ENCODE peak calls at places on chromosomes 3 and 15, in ten cellular contexts. One of them, this sample, is unnamed. For H3K36me3, the result is how much of the 10 kb centered on the place peaks cover.

GRCh38 chr3:195806211-195806915 is 5.4 kb downstream of the MUC4 start:
- DNase-seq in left ventricle myocardium inferior: no peak
- DNase-seq in testis: no peak
- DNase-seq in heart right ventricle: no peak
- DNase-seq in NT2/D1: peak
- DNase-seq in CD4-positive, CD25-positive, alpha-beta regulatory T cell: no peak
- DNase-seq in H1: peak
- DNase-seq in GM23338: peak
- DNase-seq in small intestine: no peak
- DNase-seq in bronchial epithelial cell: no peak
- DNase-seq in this sample: no peak

GRCh38 chr15:89963301-89964288 is 37.5 kb upstream of the ZNF710 start:
- DNase-seq in left ventricle myocardium inferior: peak
- DNase-seq in GM23338: no peak
- DNase-seq in H1: no peak
- DNase-seq in testis: no peak
- DNase-seq in NT2/D1: no peak
- DNase-seq in bronchial epithelial cell: no peak
- DNase-seq in heart right ventricle: no peak
- DNase-seq in small intestine: no peak
- DNase-seq in CD4-positive, CD25-positive, alpha-beta regulatory T cell: no peak
- DNase-seq in this sample: no peak

GRCh38 chr3:187740446-187741399 is 4.5 kb downstream of the BCL6 start:
- DNase-seq in small intestine: peak
- DNase-seq in heart right ventricle: peak
- DNase-seq in GM23338: peak
- DNase-seq in NT2/D1: no peak
- DNase-seq in testis: peak
- DNase-seq in bronchial epithelial cell: peak
- DNase-seq in H1: no peak
- DNase-seq in CD4-positive, CD25-positive, alpha-beta regulatory T cell: peak
- DNase-seq in left ventricle myocardium inferior: peak
- DNase-seq in this sample: peak

GRCh38 chr15:55319537-55320325 is 709 bp downstream of the PIGB start:
- DNase-seq in small intestine: peak
- DNase-seq in CD4-positive, CD25-positive, alpha-beta regulatory T cell: no peak
- DNase-seq in H1: no peak
- DNase-seq in testis: peak
- DNase-seq in bronchial epithelial cell: peak
- DNase-seq in NT2/D1: no peak
- DNase-seq in heart right ventricle: no peak
- DNase-seq in GM23338: no peak
- DNase-seq in left ventricle myocardium inferior: no peak
- DNase-seq in this sample: no peak

GRCh38 chr15:80605591-80606150 is 89.4 kb upstream of the ABHD17C start:
- DNase-seq in bronchial epithelial cell: no peak
- DNase-seq in testis: no peak
- DNase-seq in left ventricle myocardium inferior: no peak
- DNase-seq in NT2/D1: no peak
- DNase-seq in CD4-positive, CD25-positive, alpha-beta regulatory T cell: no peak
- DNase-seq in H1: no peak
- DNase-seq in heart right ventricle: no peak
- DNase-seq in small intestine: no peak
- DNase-seq in GM23338: no peak
- DNase-seq in this sample: no peak

GRCh38 chr3:93843981-93844380 is 129.7 kb downstream of the PROS1 start:
- DNase-seq in CD4-positive, CD25-positive, alpha-beta regulatory T cell: no peak
- DNase-seq in GM23338: peak
- DNase-seq in H1: no peak
- DNase-seq in heart right ventricle: no peak
- DNase-seq in testis: peak
- DNase-seq in bronchial epithelial cell: peak
- DNase-seq in small intestine: no peak
- DNase-seq in left ventricle myocardium inferior: no peak
- DNase-seq in NT2/D1: peak
- DNase-seq in this sample: no peak

GRCh38 chr3:9916346-9916733 is 558 bp upstream of the IL17RC start:
- DNase-seq in bronchial epithelial cell: peak
- DNase-seq in NT2/D1: no peak
- DNase-seq in CD4-positive, CD25-positive, alpha-beta regulatory T cell: no peak
- DNase-seq in left ventricle myocardium inferior: no peak
- DNase-seq in H1: no peak
- DNase-seq in heart right ventricle: no peak
- DNase-seq in small intestine: no peak
- DNase-seq in testis: no peak
- DNase-seq in GM23338: peak
- DNase-seq in this sample: no peak

GRCh38 chr15:60507596-60508424 is 28.9 kb upstream of the ICE2 start:
- DNase-seq in CD4-positive, CD25-positive, alpha-beta regulatory T cell: peak
- DNase-seq in small intestine: peak
- DNase-seq in NT2/D1: peak
- DNase-seq in testis: peak
- DNase-seq in heart right ventricle: no peak
- DNase-seq in left ventricle myocardium inferior: no peak
- DNase-seq in bronchial epithelial cell: peak
- DNase-seq in GM23338: peak
- DNase-seq in H1: no peak
- DNase-seq in this sample: peak

GRCh38 chr3:122913539-122914100 is 113.9 kb downstream of the SEMA5B start:
- DNase-seq in CD4-positive, CD25-positive, alpha-beta regulatory T cell: no peak
- DNase-seq in heart right ventricle: no peak
- DNase-seq in testis: no peak
- DNase-seq in left ventricle myocardium inferior: no peak
- DNase-seq in small intestine: no peak
- DNase-seq in bronchial epithelial cell: no peak
- DNase-seq in GM23338: no peak
- DNase-seq in H1: no peak
- DNase-seq in NT2/D1: no peak
- DNase-seq in this sample: no peak

GRCh38 chr3:126523745-126524428 is at the start of gene CHST13:
- DNase-seq in bronchial epithelial cell: peak
- DNase-seq in testis: peak
- DNase-seq in small intestine: peak
- DNase-seq in NT2/D1: peak
- DNase-seq in H1: no peak
- DNase-seq in GM23338: peak
- DNase-seq in heart right ventricle: peak
- DNase-seq in CD4-positive, CD25-positive, alpha-beta regulatory T cell: no peak
- DNase-seq in left ventricle myocardium inferior: peak
- DNase-seq in this sample: no peak

GRCh38 chr3:162632672-162633071 is 1136.1 kb downstream of the OTOL1 start:
- DNase-seq in GM23338: no peak
- DNase-seq in testis: no peak
- DNase-seq in bronchial epithelial cell: no peak
- DNase-seq in heart right ventricle: no peak
- DNase-seq in left ventricle myocardium inferior: no peak
- DNase-seq in CD4-positive, CD25-positive, alpha-beta regulatory T cell: no peak
- DNase-seq in NT2/D1: no peak
- DNase-seq in small intestine: no peak
- DNase-seq in H1: no peak
- DNase-seq in this sample: no peak

GRCh38 chr15:88658972-88659931 is 20.4 kb downstream of the ISG20 start:
- DNase-seq in H1: no peak
- DNase-seq in left ventricle myocardium inferior: no peak
- DNase-seq in GM23338: no peak
- DNase-seq in heart right ventricle: no peak
- DNase-seq in small intestine: no peak
- DNase-seq in CD4-positive, CD25-positive, alpha-beta regulatory T cell: no peak
- DNase-seq in NT2/D1: no peak
- DNase-seq in bronchial epithelial cell: peak
- DNase-seq in testis: peak
- DNase-seq in this sample: no peak

GRCh38 chr3:16477501-16477900 is 36.0 kb downstream of the RFTN1 start:
- DNase-seq in CD4-positive, CD25-positive, alpha-beta regulatory T cell: no peak
- DNase-seq in NT2/D1: no peak
- DNase-seq in bronchial epithelial cell: no peak
- DNase-seq in GM23338: no peak
- DNase-seq in testis: no peak
- DNase-seq in small intestine: no peak
- DNase-seq in heart right ventricle: no peak
- DNase-seq in left ventricle myocardium inferior: no peak
- DNase-seq in H1: no peak
- DNase-seq in this sample: no peak

GRCh38 chr15:67103869-67104268 is 38.5 kb downstream of the SMAD3 start:
- DNase-seq in left ventricle myocardium inferior: no peak
- DNase-seq in NT2/D1: no peak
- DNase-seq in heart right ventricle: no peak
- DNase-seq in CD4-positive, CD25-positive, alpha-beta regulatory T cell: no peak
- DNase-seq in H1: no peak
- DNase-seq in bronchial epithelial cell: no peak
- DNase-seq in testis: no peak
- DNase-seq in GM23338: no peak
- DNase-seq in small intestine: no peak
- DNase-seq in this sample: no peak

GRCh38 chr3:80682235-80682634 is 914.4 kb upstream of the ROBO1 start:
- DNase-seq in GM23338: no peak
- DNase-seq in small intestine: no peak
- DNase-seq in testis: no peak
- DNase-seq in H1: no peak
- DNase-seq in heart right ventricle: no peak
- DNase-seq in bronchial epithelial cell: no peak
- DNase-seq in CD4-positive, CD25-positive, alpha-beta regulatory T cell: no peak
- DNase-seq in NT2/D1: no peak
- DNase-seq in left ventricle myocardium inferior: no peak
- DNase-seq in this sample: no peak

GRCh38 chr3:149584236-149584635 is 73.6 kb downstream of the WWTR1 start:
- DNase-seq in small intestine: no peak
- DNase-seq in GM23338: no peak
- DNase-seq in bronchial epithelial cell: no peak
- DNase-seq in heart right ventricle: no peak
- DNase-seq in CD4-positive, CD25-positive, alpha-beta regulatory T cell: no peak
- DNase-seq in H1: no peak
- DNase-seq in NT2/D1: no peak
- DNase-seq in testis: no peak
- DNase-seq in left ventricle myocardium inferior: no peak
- DNase-seq in this sample: no peak
- H3K4me3 ChIP-seq in small intestine: no peak
- H3K4me3 ChIP-seq in GM23338: no peak
- H3K4me3 ChIP-seq in bronchial epithelial cell: no peak
- H3K4me3 ChIP-seq in heart right ventricle: no peak
- H3K4me3 ChIP-seq in CD4-positive, CD25-positive, alpha-beta regulatory T cell: no peak
- H3K4me3 ChIP-seq in H1: no peak
- H3K4me3 ChIP-seq in NT2/D1: no peak
- H3K4me3 ChIP-seq in testis: no peak
- H3K4me3 ChIP-seq in left ventricle myocardium inferior: no peak
- H3K4me3 ChIP-seq in this sample: no peak

DNA sequence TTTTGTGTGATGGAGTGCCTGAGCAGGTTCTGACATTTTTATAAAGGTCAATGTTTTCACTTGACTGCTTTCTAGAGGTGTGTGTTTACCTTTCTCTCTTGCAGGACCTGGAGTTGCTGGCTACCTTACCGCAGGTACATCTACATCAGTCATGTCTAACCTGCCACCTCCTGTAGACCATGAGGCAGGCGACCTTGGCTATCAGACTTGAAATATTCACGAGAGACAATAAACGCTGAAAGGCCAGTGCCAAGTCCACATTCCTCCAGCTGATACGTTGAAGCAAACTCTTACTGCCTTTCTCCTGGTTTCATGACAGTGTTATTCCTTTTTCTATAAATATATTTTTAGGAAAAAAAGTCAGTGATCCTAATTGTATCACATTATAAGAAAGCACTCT is 59.0 kb upstream of the ACKR4 start:
- DNase-seq in GM23338: no peak
- DNase-seq in heart right ventricle: no peak
- DNase-seq in small intestine: peak
- DNase-seq in testis: no peak
- DNase-seq in CD4-positive, CD25-positive, alpha-beta regulatory T cell: no peak
- DNase-seq in bronchial epithelial cell: no peak
- DNase-seq in NT2/D1: no peak
- DNase-seq in left ventricle myocardium inferior: no peak
- DNase-seq in H1: no peak
- DNase-seq in this sample: no peak
- H3K36me3 ChIP-seq in GM23338: under half
- H3K36me3 ChIP-seq in heart right ventricle: under half
- H3K36me3 ChIP-seq in small intestine: under half
- H3K36me3 ChIP-seq in testis: under half
- H3K36me3 ChIP-seq in CD4-positive, CD25-positive, alpha-beta regulatory T cell: half or more
- H3K36me3 ChIP-seq in bronchial epithelial cell: under half
- H3K36me3 ChIP-seq in NT2/D1: half or more
- H3K36me3 ChIP-seq in left ventricle myocardium inferior: half or more
- H3K36me3 ChIP-seq in H1: under half
- H3K36me3 ChIP-seq in this sample: under half

DNA sequence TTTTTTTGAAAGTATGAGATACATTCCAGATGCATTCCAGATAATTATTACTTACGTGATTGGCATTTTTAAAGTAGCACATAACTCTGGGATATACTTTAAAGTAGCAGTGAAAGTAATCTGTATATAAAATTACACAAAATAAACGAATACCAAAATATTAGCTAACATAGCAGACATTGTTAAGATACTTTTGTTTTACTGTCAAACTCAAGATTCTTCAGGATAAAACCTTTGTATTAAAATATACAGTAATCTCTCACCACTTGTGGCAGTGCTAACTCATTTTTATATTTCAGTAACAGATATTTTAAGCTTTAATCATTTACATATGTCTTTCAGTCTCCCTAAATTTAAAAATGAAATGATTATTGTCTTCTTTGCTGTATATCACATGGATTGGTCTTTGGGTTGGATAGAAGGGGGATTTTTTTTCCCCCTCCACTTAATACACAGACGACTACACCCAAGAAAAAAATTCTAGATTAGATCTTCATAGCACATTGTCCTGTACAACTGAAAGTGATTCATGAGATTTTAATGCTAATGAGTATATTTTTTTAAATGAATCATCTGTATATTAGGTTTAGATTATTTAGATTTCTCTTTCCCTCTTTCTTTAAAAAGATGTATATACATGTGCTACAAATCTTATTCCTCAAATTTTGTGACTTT is 24.6 kb upstream of the EBLN2 start:
- DNase-seq in bronchial epithelial cell: peak
- DNase-seq in H1: no peak
- DNase-seq in heart right ventricle: no peak
- DNase-seq in left ventricle myocardium inferior: no peak
- DNase-seq in GM23338: no peak
- DNase-seq in testis: no peak
- DNase-seq in small intestine: no peak
- DNase-seq in NT2/D1: no peak
- DNase-seq in CD4-positive, CD25-positive, alpha-beta regulatory T cell: no peak
- DNase-seq in this sample: no peak
- H3K4me3 ChIP-seq in bronchial epithelial cell: no peak
- H3K4me3 ChIP-seq in H1: no peak
- H3K4me3 ChIP-seq in heart right ventricle: no peak
- H3K4me3 ChIP-seq in left ventricle myocardium inferior: no peak
- H3K4me3 ChIP-seq in GM23338: no peak
- H3K4me3 ChIP-seq in testis: no peak
- H3K4me3 ChIP-seq in small intestine: no peak
- H3K4me3 ChIP-seq in NT2/D1: no peak
- H3K4me3 ChIP-seq in CD4-positive, CD25-positive, alpha-beta regulatory T cell: peak
- H3K4me3 ChIP-seq in this sample: no peak

GRCh38 chr3:49675912-49676311 is 1.8 kb downstream of the APEH start:
- DNase-seq in heart right ventricle: no peak
- DNase-seq in GM23338: no peak
- DNase-seq in bronchial epithelial cell: no peak
- DNase-seq in testis: no peak
- DNase-seq in left ventricle myocardium inferior: no peak
- DNase-seq in CD4-positive, CD25-positive, alpha-beta regulatory T cell: no peak
- DNase-seq in H1: no peak
- DNase-seq in small intestine: no peak
- DNase-seq in NT2/D1: no peak
- DNase-seq in this sample: no peak
- H3K36me3 ChIP-seq in heart right ventricle: under half
- H3K36me3 ChIP-seq in GM23338: under half
- H3K36me3 ChIP-seq in bronchial epithelial cell: under half
- H3K36me3 ChIP-seq in testis: under half
- H3K36me3 ChIP-seq in left ventricle myocardium inferior: half or more
- H3K36me3 ChIP-seq in CD4-positive, CD25-positive, alpha-beta regulatory T cell: under half
- H3K36me3 ChIP-seq in H1: under half
- H3K36me3 ChIP-seq in small intestine: under half
- H3K36me3 ChIP-seq in NT2/D1: half or more
- H3K36me3 ChIP-seq in this sample: under half

GRCh38 chr15:29121369-29121656 is 148.3 kb downstream of the NSMCE3 start:
- DNase-seq in CD4-positive, CD25-positive, alpha-beta regulatory T cell: no peak
- DNase-seq in NT2/D1: no peak
- DNase-seq in heart right ventricle: no peak
- DNase-seq in GM23338: no peak
- DNase-seq in left ventricle myocardium inferior: no peak
- DNase-seq in H1: no peak
- DNase-seq in bronchial epithelial cell: no peak
- DNase-seq in small intestine: no peak
- DNase-seq in testis: no peak
- DNase-seq in this sample: no peak
- H3K4me3 ChIP-seq in CD4-positive, CD25-positive, alpha-beta regulatory T cell: no peak
- H3K4me3 ChIP-seq in NT2/D1: no peak
- H3K4me3 ChIP-seq in heart right ventricle: no peak
- H3K4me3 ChIP-seq in GM23338: no peak
- H3K4me3 ChIP-seq in left ventricle myocardium inferior: no peak
- H3K4me3 ChIP-seq in H1: no peak
- H3K4me3 ChIP-seq in bronchial epithelial cell: no peak
- H3K4me3 ChIP-seq in small intestine: no peak
- H3K4me3 ChIP-seq in testis: no peak
- H3K4me3 ChIP-seq in this sample: no peak